ENCODE peak calls at places on chromosomes 13 and 19, in ten cellular contexts. Z is nephron progenitor cell; L is iris pigment epithelial cell; I is cardiac septum; X is HS-5; M is activated CD4-positive, alpha-beta T cell treated with anti-CD3 and anti-CD28 coated beads, Interleukin-2, amount 50 U/mL, for 48 hours; K is NCI-H510A treated with DMSO at 0.1 percent for 48 hours; D is progenitor cell of endocrine pancreas; W is stimulated activated CD8-positive, alpha-beta memory T cell treated with anti-CD3 and anti-CD28 coated beads, Interleukin-4, amount 100 ng/mL, for 48 hours; U is EL. S is an unnamed sample.

GRCh38 chr19:30342901-30343300 is 29.3 kb upstream of the ZNF536 start:
- DNase-seq in D (no peak), I (no peak), K (no peak), U (no peak), W (no peak), L (no peak), X (no peak), M (no peak), Z (no peak), S (no peak)

GRCh38 chr19:2039082-2039958 is 11.7 kb downstream of the MKNK2 start:
- DNase-seq in X (no peak), M (no peak), D (no peak), I (no peak), W (no peak), Z (no peak), K (no peak), U (no peak), L (no peak), S (no peak)

GRCh38 chr19:1161716-1162115 is 12.4 kb downstream of the SBNO2 start:
- DNase-seq in M (no peak), W (no peak), L (peak), Z (no peak), U (no peak), D (no peak), X (no peak), K (peak), I (no peak), S (no peak)

GRCh38 chr19:13484141-13484540 is 22.1 kb downstream of the CACNA1A start:
- DNase-seq in D (no peak), M (no peak), Z (no peak), K (no peak), I (no peak), U (no peak), X (no peak), L (no peak), W (no peak), S (no peak)

GRCh38 chr13:98174321-98174720 is 2.7 kb downstream of the RNF113B start:
- DNase-seq in D (no peak), L (peak), X (no peak), I (no peak), Z (no peak), K (no peak), U (no peak), M (no peak), W (no peak), S (no peak)

GRCh38 chr13:97826421-97826965 is 127.0 kb upstream of the IPO5 start:
- DNase-seq in L (no peak), K (no peak), U (no peak), Z (no peak), X (no peak), D (no peak), I (no peak), W (no peak), M (no peak), S (no peak)

GRCh38 chr13:35855531-35856019 is 275.6 kb downstream of the DCLK1 start:
- DNase-seq in M (no peak), L (no peak), X (no peak), Z (peak), I (no peak), W (peak), U (peak), K (no peak), D (no peak), S (peak)

GRCh38 chr19:8333771-8334457 is 9.1 kb downstream of the KANK3 start:
- DNase-seq in X (no peak), Z (no peak), K (peak), D (no peak), W (no peak), I (no peak), M (no peak), U (no peak), L (no peak), S (no peak)

GRCh38 chr13:59747529-59747928 is 416.2 kb downstream of the DIAPH3 start:
- DNase-seq in D (no peak), X (no peak), Z (no peak), U (no peak), M (no peak), I (no peak), W (no peak), L (no peak), K (no peak), S (no peak)

GRCh38 chr13:95754069-95754468 is 77.1 kb downstream of the DNAJC3 start:
- DNase-seq in W (no peak), K (no peak), M (no peak), U (no peak), X (no peak), I (no peak), D (no peak), Z (no peak), L (no peak), S (no peak)

GRCh38 chr19:51702754-51703654 is 9.9 kb downstream of the SPACA6 start:
- DNase-seq in D (peak), Z (peak), U (no peak), I (no peak), X (no peak), K (no peak), L (no peak), W (peak), M (peak), S (peak)

GRCh38 chr19:51480590-51480989 is 2.3 kb downstream of the CEACAM18 start:
- DNase-seq in D (peak), U (peak), I (no peak), K (no peak), X (no peak), L (no peak), Z (peak), W (peak), M (peak), S (peak)

GRCh38 chr13:25136872-25137623 is 35.0 kb downstream of the AMER2 start:
- DNase-seq in L (no peak), I (no peak), M (no peak), X (no peak), D (no peak), U (no peak), K (no peak), Z (no peak), W (no peak), S (no peak)

GRCh38 chr13:42820450-42820849 is 39.1 kb downstream of the FAM216B start:
- DNase-seq in M (no peak), U (no peak), W (no peak), I (no peak), D (no peak), X (no peak), L (no peak), Z (no peak), K (no peak), S (no peak)

GRCh38 chr19:49713236-49713845 is 22.4 kb downstream of the CPT1C start:
- DNase-seq in K (no peak), X (no peak), Z (no peak), I (no peak), D (no peak), M (no peak), U (no peak), L (no peak), W (no peak), S (no peak)

GRCh38 chr13:109843695-109844094 is 57.3 kb upstream of the IRS2 start:
- DNase-seq in U (no peak), I (no peak), L (no peak), K (no peak), W (no peak), Z (no peak), X (no peak), D (no peak), M (no peak), S (no peak)

GRCh38 chr13:114131581-114132418 is 623 bp downstream of the RASA3 start:
- DNase-seq in K (no peak), L (peak), I (no peak), Z (no peak), D (peak), X (no peak), M (no peak), W (peak), U (peak), S (peak)

GRCh38 chr13:74132768-74133656 is 1.2 kb downstream of the KLF12 start:
- DNase-seq in L (peak), M (peak), U (peak), X (no peak), Z (peak), I (no peak), W (peak), K (peak), D (no peak), S (peak)

GRCh38 chr19:18044825-18045304 is 36.9 kb downstream of the ARRDC2 start:
- DNase-seq in M (peak), L (peak), W (peak), K (peak), I (peak), X (no peak), Z (peak), U (peak), D (peak), S (peak)

GRCh38 chr13:106299616-106300015 is 235.8 kb downstream of the EFNB2 start:
- DNase-seq in Z (no peak), W (no peak), I (no peak), D (no peak), U (no peak), L (peak), X (no peak), M (no peak), K (no peak), S (no peak)

GRCh38 chr13:96053003-96053703 is at the start of gene UGGT2:
- DNase-seq in D (peak), Z (peak), K (peak), U (peak), I (peak), L (peak), M (peak), X (peak), W (peak), S (peak)

GRCh38 chr13:32530841-32531253 is 7.7 kb downstream of the N4BP2L2 start:
- DNase-seq in K (no peak), X (no peak), M (no peak), L (peak), I (no peak), W (no peak), D (no peak), Z (no peak), U (peak), S (no peak)

GRCh38 chr13:95160112-95160906 is 140.9 kb downstream of the ABCC4 start:
- DNase-seq in U (no peak), I (no peak), L (peak), K (no peak), Z (no peak), D (no peak), X (no peak), M (no peak), W (no peak), S (no peak)

GRCh38 chr13:81987159-81987558 is 1646.2 kb upstream of the SPRY2 start:
- DNase-seq in K (no peak), X (no peak), I (no peak), M (no peak), W (no peak), U (no peak), D (no peak), L (no peak), Z (no peak), S (no peak)

GRCh38 chr13:31944262-31945160 is 87.1 kb upstream of the FRY start:
- DNase-seq in Z (no peak), K (no peak), L (no peak), X (no peak), I (no peak), W (no peak), D (no peak), U (no peak), M (no peak), S (no peak)

GRCh38 chr13:31588923-31589322 is 150.4 kb upstream of the RXFP2 start:
- DNase-seq in X (no peak), I (no peak), U (no peak), W (no peak), M (no peak), L (no peak), K (no peak), Z (no peak), D (no peak), S (no peak)

GRCh38 chr19:30696514-30696913 is 324.3 kb downstream of the ZNF536 start:
- DNase-seq in D (peak), X (no peak), M (peak), Z (peak), W (no peak), U (no peak), L (peak), I (no peak), K (no peak), S (peak)

GRCh38 chr13:19633340-19634128 is at the start of gene MPHOSPH8:
- DNase-seq in L (peak), D (peak), K (peak), I (peak), M (peak), U (peak), Z (peak), X (peak), W (peak), S (peak)

GRCh38 chr13:44660050-44660449 is 83.9 kb upstream of the TSC22D1 start:
- DNase-seq in X (no peak), W (no peak), D (no peak), L (no peak), I (no peak), K (no peak), U (peak), Z (no peak), M (no peak), S (no peak)

GRCh38 chr13:20351279-20352022 is 119.3 kb upstream of the GJB6 start:
- DNase-seq in X (peak), M (no peak), Z (no peak), W (no peak), K (no peak), L (peak), D (no peak), U (peak), I (no peak), S (no peak)

GRCh38 chr13:85590231-85590931 is 208.8 kb downstream of the SLITRK6 start:
- DNase-seq in I (no peak), W (no peak), L (no peak), U (peak), M (no peak), X (no peak), Z (no peak), K (no peak), D (no peak), S (no peak)

GRCh38 chr19:5104871-5105351 is 136.0 kb downstream of the KDM4B start:
- DNase-seq in D (no peak), L (no peak), M (no peak), I (no peak), U (no peak), K (no peak), Z (no peak), W (no peak), X (no peak), S (no peak)

GRCh38 chr13:20399961-20400360 is 125.7 kb downstream of the CRYL1 start:
- DNase-seq in X (no peak), W (no peak), L (no peak), I (no peak), U (no peak), Z (no peak), K (no peak), M (no peak), D (no peak), S (no peak)

GRCh38 chr13:102299366-102299765 is 102.5 kb downstream of the FGF14 start:
- DNase-seq in K (no peak), M (no peak), Z (no peak), X (no peak), U (no peak), L (no peak), D (no peak), W (no peak), I (no peak), S (no peak)

GRCh38 chr13:39943711-39944110 is 288.2 kb downstream of the COG6 start:
- DNase-seq in I (no peak), W (no peak), U (no peak), X (no peak), D (no peak), Z (no peak), K (no peak), M (no peak), L (no peak), S (no peak)

GRCh38 chr19:38267780-38268430 is 3.5 kb downstream of the SPINT2 start:
- DNase-seq in K (no peak), U (no peak), M (no peak), Z (no peak), W (no peak), L (no peak), X (no peak), I (no peak), D (no peak), S (no peak)

GRCh38 chr19:12899891-12900518 is 9.0 kb downstream of the GCDH start:
- DNase-seq in W (peak), D (no peak), Z (no peak), M (no peak), U (no peak), I (no peak), L (no peak), K (no peak), X (no peak), S (peak)

GRCh38 chr13:98653471-98653985 is 76.6 kb upstream of the STK24 start:
- DNase-seq in L (peak), M (peak), Z (peak), K (peak), W (peak), U (peak), D (peak), X (no peak), I (peak), S (peak)

GRCh38 chr13:110648155-110648819 is 32.9 kb downstream of the NAXD start:
- DNase-seq in I (no peak), M (no peak), D (no peak), L (no peak), Z (no peak), W (no peak), K (no peak), U (no peak), X (no peak), S (no peak)